ENCODE peak calls at places on chromosome 11, in eight cellular contexts. One of them, this sample, is unnamed.

GRCh38 chr11:101126551-101127347 is 2.9 kb downstream of the PGR start:
- DNase-seq in hippocampal formation: no peak
- DNase-seq in lower lobe of right lung: no peak
- DNase-seq in HEK293T: no peak
- DNase-seq in MV-4-11: no peak
- DNase-seq in substantia nigra: no peak
- DNase-seq in A172: no peak
- DNase-seq in EL: no peak
- DNase-seq in this sample: no peak

GRCh38 chr11:69385466-69385820 is 91.5 kb downstream of the MYEOV start:
- DNase-seq in EL: no peak
- DNase-seq in lower lobe of right lung: no peak
- DNase-seq in hippocampal formation: no peak
- DNase-seq in substantia nigra: no peak
- DNase-seq in A172: no peak
- DNase-seq in MV-4-11: no peak
- DNase-seq in HEK293T: no peak
- DNase-seq in this sample: no peak

GRCh38 chr11:2072551-2073261 is 66.5 kb downstream of the IGF2 start:
- DNase-seq in lower lobe of right lung: no peak
- DNase-seq in MV-4-11: no peak
- DNase-seq in hippocampal formation: no peak
- DNase-seq in A172: no peak
- DNase-seq in HEK293T: peak
- DNase-seq in substantia nigra: no peak
- DNase-seq in EL: peak
- DNase-seq in this sample: no peak

GRCh38 chr11:81222491-81222890 is 1511.2 kb downstream of the FAM181B start:
- DNase-seq in HEK293T: no peak
- DNase-seq in hippocampal formation: no peak
- DNase-seq in lower lobe of right lung: no peak
- DNase-seq in EL: no peak
- DNase-seq in A172: no peak
- DNase-seq in substantia nigra: no peak
- DNase-seq in MV-4-11: no peak
- DNase-seq in this sample: no peak

GRCh38 chr11:44751066-44751465 is 24.3 kb downstream of the TSPAN18 start:
- DNase-seq in A172: no peak
- DNase-seq in hippocampal formation: no peak
- DNase-seq in MV-4-11: no peak
- DNase-seq in substantia nigra: no peak
- DNase-seq in HEK293T: no peak
- DNase-seq in lower lobe of right lung: no peak
- DNase-seq in EL: no peak
- DNase-seq in this sample: no peak

GRCh38 chr11:1926156-1927031 is 6.9 kb downstream of the TNNT3 start:
- DNase-seq in A172: no peak
- DNase-seq in EL: no peak
- DNase-seq in lower lobe of right lung: no peak
- DNase-seq in HEK293T: no peak
- DNase-seq in substantia nigra: no peak
- DNase-seq in MV-4-11: no peak
- DNase-seq in hippocampal formation: no peak
- DNase-seq in this sample: no peak

GRCh38 chr11:27118371-27118770 is 77.8 kb downstream of the BBOX1 start:
- DNase-seq in A172: no peak
- DNase-seq in hippocampal formation: no peak
- DNase-seq in HEK293T: no peak
- DNase-seq in lower lobe of right lung: no peak
- DNase-seq in EL: peak
- DNase-seq in MV-4-11: no peak
- DNase-seq in substantia nigra: no peak
- DNase-seq in this sample: no peak

GRCh38 chr11:117887431-117888139 is 11.1 kb upstream of the FXYD6 start:
- DNase-seq in hippocampal formation: no peak
- DNase-seq in MV-4-11: no peak
- DNase-seq in EL: no peak
- DNase-seq in lower lobe of right lung: no peak
- DNase-seq in HEK293T: no peak
- DNase-seq in substantia nigra: no peak
- DNase-seq in A172: no peak
- DNase-seq in this sample: no peak

This sample was measured in activated naive CD8-positive, alpha-beta T cell treated with anti-CD3 and anti-CD28 coated beads, Interleukin-2, amount 50 U/mL, for 16 hours.